ENCODE peak calls at places on chromosomes 12 and 14, in four cellular contexts. One of them, this sample, is unnamed.

GRCh38 chr12:3204716-3205617 is 127.8 kb downstream of the TSPAN9 start:
- DNase-seq in left colon: no peak
- DNase-seq in iPS DF 6.9: no peak
- DNase-seq in hypothalamus: no peak
- DNase-seq in this sample: no peak

GRCh38 chr12:69059465-69060457 is 126.8 kb upstream of the CPM start:
- DNase-seq in left colon: no peak
- DNase-seq in iPS DF 6.9: no peak
- DNase-seq in hypothalamus: no peak
- DNase-seq in this sample: no peak

GRCh38 chr12:118430516-118430915 is 54.2 kb downstream of the SUDS3 start:
- DNase-seq in left colon: no peak
- DNase-seq in iPS DF 6.9: no peak
- DNase-seq in hypothalamus: no peak
- DNase-seq in this sample: no peak

GRCh38 chr12:111557271-111558106 is 41.6 kb downstream of the ATXN2 start:
- DNase-seq in iPS DF 6.9: no peak
- DNase-seq in hypothalamus: no peak
- DNase-seq in left colon: no peak
- DNase-seq in this sample: no peak

GRCh38 chr12:108446766-108447165 is 68.3 kb upstream of the FICD start:
- DNase-seq in left colon: no peak
- DNase-seq in hypothalamus: no peak
- DNase-seq in iPS DF 6.9: no peak
- DNase-seq in this sample: no peak

GRCh38 chr14:60508707-60509437 is at the start of gene SIX6:
- DNase-seq in left colon: no peak
- DNase-seq in hypothalamus: peak; percentile 56
- DNase-seq in iPS DF 6.9: no peak
- DNase-seq in this sample: no peak

GRCh38 chr14:102854397-102854703 is 68.1 kb upstream of the AMN start:
- DNase-seq in left colon: no peak
- DNase-seq in iPS DF 6.9: no peak
- DNase-seq in hypothalamus: no peak
- DNase-seq in this sample: no peak

GRCh38 chr14:61877050-61877390 is 114.8 kb downstream of the SNAPC1 start:
- DNase-seq in iPS DF 6.9: no peak
- DNase-seq in left colon: no peak
- DNase-seq in hypothalamus: no peak
- DNase-seq in this sample: no peak

GRCh38 chr14:29814153-29815057 is 113.2 kb downstream of the PRKD1 start:
- DNase-seq in left colon: no peak
- DNase-seq in hypothalamus: peak; percentile 53
- DNase-seq in iPS DF 6.9: no peak
- DNase-seq in this sample: no peak

GRCh38 chr12:49050507-49051372 is 9.9 kb downstream of the KMT2D start:
- DNase-seq in hypothalamus: no peak
- DNase-seq in iPS DF 6.9: no peak
- DNase-seq in left colon: no peak
- DNase-seq in this sample: no peak

GRCh38 chr12:114902665-114903393 is 218.9 kb upstream of the TBX3 start:
- DNase-seq in left colon: no peak
- DNase-seq in iPS DF 6.9: no peak
- DNase-seq in hypothalamus: no peak
- DNase-seq in this sample: no peak

GRCh38 chr14:100691395-100692025 is 35.2 kb upstream of the DLK1 start:
- DNase-seq in iPS DF 6.9: no peak
- DNase-seq in hypothalamus: no peak
- DNase-seq in left colon: no peak
- DNase-seq in this sample: no peak

GRCh38 chr12:25054076-25054782 is 105.3 kb upstream of the BCAT1 start:
- DNase-seq in hypothalamus: no peak
- DNase-seq in iPS DF 6.9: no peak
- DNase-seq in left colon: no peak
- DNase-seq in this sample: no peak

GRCh38 chr12:89151536-89151935 is 200.8 kb downstream of the DUSP6 start:
- DNase-seq in hypothalamus: no peak
- DNase-seq in left colon: no peak
- DNase-seq in iPS DF 6.9: no peak
- DNase-seq in this sample: no peak

GRCh38 chr12:1816730-1817094 is 3.7 kb upstream of the LRTM2 start:
- DNase-seq in iPS DF 6.9: no peak
- DNase-seq in hypothalamus: no peak
- DNase-seq in left colon: no peak
- DNase-seq in this sample: no peak